ENCODE peak calls at places on chromosomes 4 and X, in six cellular contexts. Z is H9, A is IMR-90, P is mesendoderm, U is mesenchymal stem cell, T is H1. O is an unnamed sample.

GRCh38 chr4:99945718-99946345 is 586 bp downstream of the DNAJB14 start:
- DNase-seq in Z (no peak), A (peak; percentile 21), P (peak; percentile 73), U (peak; percentile 60), T (no peak), O (peak; percentile 9)

GRCh38 chr4:158302076-158302866 is 92.0 kb downstream of the TMEM144 start:
- DNase-seq in Z (no peak), A (peak; percentile 80), P (peak; percentile 28), U (no peak), T (no peak), O (no peak)

GRCh38 chrX:137568741-137569469 is 3.0 kb downstream of the ZIC3 start:
- DNase-seq in Z (peak; percentile 31), A (no peak), P (peak; percentile 43), U (no peak), T (no peak), O (no peak)

GRCh38 chr4:38306482-38307071 is 346.4 kb downstream of the PTTG2 start:
- DNase-seq in Z (no peak), A (no peak), P (no peak), U (no peak), T (no peak), O (no peak)

GRCh38 chr4:44563496-44563895 is 87.9 kb downstream of the YIPF7 start:
- DNase-seq in Z (no peak), A (no peak), P (no peak), U (no peak), T (no peak), O (no peak)

GRCh38 chr4:170400346-170400745 is 310.6 kb upstream of the AADAT start:
- DNase-seq in Z (no peak), A (no peak), P (peak; percentile 21), U (no peak), T (no peak), O (no peak)

GRCh38 chr4:180493299-180493698 is 1749.9 kb upstream of the TENM3 start:
- DNase-seq in Z (no peak), A (no peak), P (no peak), U (no peak), T (no peak), O (no peak)

GRCh38 chr4:180449395-180449956 is 1793.7 kb upstream of the TENM3 start:
- DNase-seq in Z (peak; percentile 66), A (peak; percentile 21), P (peak; percentile 81), U (peak; percentile 24), T (peak; percentile 7), O (no peak)

GRCh38 chr4:26791346-26791745 is 69.3 kb upstream of the STIM2 start:
- DNase-seq in Z (no peak), A (no peak), P (no peak), U (no peak), T (no peak), O (no peak)

GRCh38 chrX:150504399-150505186 is 63.8 kb upstream of the MTM1 start:
- DNase-seq in Z (no peak), A (peak; percentile 37), P (no peak), U (no peak), T (no peak), O (no peak)

GRCh38 chr4:154010377-154010776 is 221.5 kb upstream of the SFRP2 start:
- DNase-seq in Z (no peak), A (no peak), P (no peak), U (no peak), T (no peak), O (no peak)

GRCh38 chr4:139184129-139184528 is 7.1 kb upstream of the ELF2 start:
- DNase-seq in Z (no peak), A (peak; percentile 70), P (no peak), U (peak; percentile 33), T (no peak), O (no peak)

GRCh38 chrX:2677764-2678163 is 13.3 kb upstream of the CD99 start:
- DNase-seq in Z (peak; percentile 47), A (peak; percentile 99), P (peak; percentile 53), U (peak; percentile 95), T (no peak), O (no peak)

GRCh38 chrX:47321386-47321785 is 49.0 kb upstream of the ZNF157 start:
- DNase-seq in Z (peak; percentile 93), A (peak; percentile 43), P (peak; percentile 96), U (peak; percentile 51), T (peak; percentile 78), O (peak; percentile 57)

GRCh38 chr4:156312261-156312847 is 358.7 kb upstream of the CTSO start:
- DNase-seq in Z (no peak), A (no peak), P (no peak), U (no peak), T (no peak), O (no peak)

GRCh38 chr4:42673084-42673429 is 16.2 kb upstream of the ATP8A1 start:
- DNase-seq in Z (no peak), A (no peak), P (no peak), U (peak; percentile 24), T (no peak), O (no peak)

GRCh38 chr4:177403746-177404145 is 38.5 kb downstream of the AGA start:
- DNase-seq in Z (no peak), A (no peak), P (no peak), U (no peak), T (no peak), O (no peak)

GRCh38 chrX:115582871-115583729 is 22.1 kb downstream of the PLS3 start:
- DNase-seq in Z (peak; percentile 81), A (peak; percentile 69), P (peak; percentile 83), U (peak; percentile 39), T (no peak), O (no peak)

GRCh38 chr4:63528592-63528991 is 880.7 kb downstream of the TECRL start:
- DNase-seq in Z (no peak), A (no peak), P (no peak), U (no peak), T (no peak), O (no peak)

GRCh38 chrX:41931591-41931990 is 8.2 kb upstream of the CASK start:
- DNase-seq in Z (no peak), A (no peak), P (no peak), U (no peak), T (no peak), O (no peak)

GRCh38 chr4:88211473-88212252 is 53.2 kb upstream of the ABCG2 start:
- DNase-seq in Z (no peak), A (peak; percentile 46), P (peak; percentile 60), U (peak; percentile 61), T (no peak), O (peak; percentile 72)

GRCh38 chrX:43870758-43871419 is 11.4 kb downstream of the MAOB start:
- DNase-seq in Z (no peak), A (no peak), P (no peak), U (no peak), T (no peak), O (no peak)

GRCh38 chrX:15158736-15159406 is 111.0 kb downstream of the ASB9 start:
- DNase-seq in Z (no peak), A (no peak), P (no peak), U (no peak), T (no peak), O (no peak)

DNA sequence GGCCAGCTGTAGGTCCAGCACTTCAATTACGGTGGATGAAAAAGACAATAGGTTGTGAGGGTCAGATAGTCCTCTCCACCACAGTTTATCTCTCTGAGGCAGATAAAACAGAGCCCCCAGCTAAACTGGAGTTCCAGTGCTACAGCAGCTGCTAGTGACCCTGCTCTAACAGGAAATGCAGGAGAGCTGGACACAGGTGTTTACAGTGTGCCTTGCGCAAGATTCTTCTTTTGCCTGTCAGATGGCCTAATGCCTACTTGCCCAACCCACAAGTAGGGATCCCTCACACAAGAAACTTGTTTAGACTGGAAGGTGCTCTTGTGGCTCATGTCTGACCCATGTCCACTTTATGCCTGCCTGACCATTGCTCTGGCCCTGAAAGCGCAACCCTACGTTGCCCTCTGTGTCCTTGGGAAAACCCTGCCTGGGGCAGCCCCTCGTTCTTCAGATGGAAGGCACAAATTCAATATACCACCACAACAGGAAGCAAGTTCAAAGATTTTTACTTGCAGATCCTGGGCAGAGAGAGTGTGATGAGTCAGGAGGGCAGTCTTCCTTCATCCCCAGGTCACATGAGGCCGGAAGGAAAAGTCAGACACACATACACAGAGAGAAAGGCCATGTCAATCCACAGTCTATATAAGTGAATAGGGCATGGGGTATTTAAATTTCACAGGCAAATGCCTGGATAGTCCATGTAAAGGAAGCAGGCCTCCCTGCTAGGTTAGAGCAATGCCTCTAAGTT is 105.1 kb upstream of the ADGRL3 start:
- DNase-seq in Z (no peak), A (no peak), P (peak; percentile 15), U (peak; percentile 10), T (no peak), O (no peak)
- H2BK5ac ChIP-seq in Z (no peak overlapping the region), A (no peak overlapping the region), P (no peak overlapping the region), U (no peak overlapping the region), T (no peak overlapping the region), O (no peak overlapping the region)

DNA sequence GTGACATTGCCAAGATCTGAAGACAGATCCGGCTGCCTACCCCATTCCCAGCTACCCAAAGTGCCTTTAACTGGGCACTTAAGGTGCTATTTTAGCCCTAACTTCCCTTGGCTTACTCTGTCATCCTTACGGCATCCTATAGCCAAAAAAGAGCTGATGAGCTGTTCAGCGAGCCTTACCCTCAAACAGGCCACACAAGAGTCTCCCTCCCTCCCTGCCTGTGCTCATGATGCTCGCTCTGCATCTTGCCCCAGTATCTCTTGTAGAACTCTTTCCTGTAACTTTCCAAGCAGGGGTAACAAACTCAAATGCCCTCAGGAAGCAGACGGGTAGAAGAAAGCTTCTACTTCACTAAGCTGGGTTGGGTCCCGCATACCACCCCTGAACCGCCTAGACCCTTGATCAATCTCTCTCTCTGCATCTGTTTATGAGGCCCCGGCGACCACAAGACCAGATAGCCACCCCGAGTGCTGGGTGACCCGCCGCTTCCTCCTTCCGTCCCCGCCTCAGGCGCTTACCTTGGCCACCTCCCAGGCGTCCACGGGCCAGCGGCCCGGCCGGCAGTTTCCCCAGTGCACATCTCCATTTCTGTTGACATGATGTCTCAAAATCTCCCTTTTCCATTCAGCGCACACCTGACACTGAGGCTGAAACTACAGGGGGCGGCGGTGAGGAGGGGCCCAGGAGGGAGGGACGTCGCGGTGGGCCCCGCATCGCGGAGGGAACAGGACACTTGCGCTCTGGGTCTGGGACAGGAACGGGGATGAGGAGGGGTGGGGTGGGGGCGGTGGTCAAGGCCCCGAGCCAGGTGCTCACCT is 663 bp downstream of the CXorf38 start:
- DNase-seq in Z (no peak), A (peak; percentile 43), P (peak; percentile 25), U (peak; percentile 31), T (no peak), O (peak; percentile 15)
- H2BK5ac ChIP-seq in Z (no peak overlapping the region), A (peak overlapping the region; percentile 51), P (no peak overlapping the region), U (no peak overlapping the region), T (no peak overlapping the region), O (no peak overlapping the region)

GRCh38 chr4:8259743-8260430 is 9.7 kb upstream of the HTRA3 start:
- DNase-seq in Z (no peak), A (no peak), P (no peak), U (no peak), T (no peak), O (no peak)
- H2BK5ac ChIP-seq in Z (no peak overlapping the region), A (no peak overlapping the region), P (no peak overlapping the region), U (no peak overlapping the region), T (no peak overlapping the region), O (no peak overlapping the region)

DNA sequence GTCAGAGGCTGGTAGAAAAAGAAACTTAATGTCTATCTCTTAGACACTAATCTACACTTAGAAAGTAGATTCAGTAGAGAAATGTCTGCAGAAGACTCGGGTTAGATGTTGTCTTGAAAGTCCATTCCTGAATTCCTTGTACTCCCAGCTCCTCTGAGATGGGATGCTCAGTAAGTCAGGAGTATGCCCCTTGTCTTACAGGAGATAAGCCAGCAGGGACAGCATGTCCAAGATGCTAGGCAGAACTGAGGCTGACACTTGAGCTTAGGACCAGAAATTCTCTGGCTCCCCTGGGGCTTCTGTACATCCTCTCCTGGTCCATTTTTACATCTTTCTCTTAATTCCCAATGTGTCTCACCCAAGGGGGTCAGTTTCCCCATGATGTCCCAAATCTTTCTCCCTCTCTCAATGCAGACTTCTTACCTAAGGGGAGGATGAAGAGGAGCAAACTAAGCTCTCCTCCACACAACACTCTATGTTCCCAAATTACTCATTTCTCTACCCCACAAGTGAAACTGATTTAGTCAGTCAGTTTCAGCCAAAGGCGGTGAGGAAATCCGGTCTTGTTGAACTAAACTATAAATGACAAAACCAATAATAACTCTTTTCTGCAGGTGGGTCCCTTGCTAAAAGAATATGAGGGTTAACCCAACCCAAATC is 558.2 kb upstream of the DIPK2B start:
- DNase-seq in Z (no peak), A (peak; percentile 49), P (no peak), U (peak; percentile 72), T (no peak), O (no peak)
- H2BK5ac ChIP-seq in Z (no peak overlapping the region), A (peak overlapping the region; percentile 92), P (no peak overlapping the region), U (peak overlapping the region; percentile 81), T (no peak overlapping the region), O (no peak overlapping the region)